ENCODE peak calls at places on chromosome 21, in ten cellular contexts. One of them, this sample, is unnamed.

GRCh38 chr21:26079376-26079775 is 91.2 kb downstream of the APP start:
- DNase-seq in GDM1: no peak
- DNase-seq in iPS-NIHi11: no peak
- DNase-seq in stimulated activated CD8-positive, alpha-beta memory T cell treated with anti-CD3 and anti-CD28 coated beads, Interleukin-15, amount 100 ng/mL, for 1 hour: no peak
- DNase-seq in pulmonary artery endothelial cell: no peak
- DNase-seq in nephron progenitor cell: no peak
- DNase-seq in SW480: no peak
- DNase-seq in CD8-positive, alpha-beta memory T cell: no peak
- DNase-seq in fibroblast of the aortic adventitia: no peak
- DNase-seq in WTC11: no peak
- DNase-seq in this sample: peak; percentile 58

GRCh38 chr21:27422435-27422834 is 455.5 kb upstream of the ADAMTS5 start:
- DNase-seq in GDM1: no peak
- DNase-seq in iPS-NIHi11: no peak
- DNase-seq in stimulated activated CD8-positive, alpha-beta memory T cell treated with anti-CD3 and anti-CD28 coated beads, Interleukin-15, amount 100 ng/mL, for 1 hour: no peak
- DNase-seq in pulmonary artery endothelial cell: no peak
- DNase-seq in nephron progenitor cell: no peak
- DNase-seq in SW480: no peak
- DNase-seq in CD8-positive, alpha-beta memory T cell: no peak
- DNase-seq in fibroblast of the aortic adventitia: peak; percentile 47
- DNase-seq in WTC11: no peak
- DNase-seq in this sample: peak; percentile 33

GRCh38 chr21:38806153-38806941 is 618 bp downstream of the ETS2 start:
- DNase-seq in GDM1: no peak
- DNase-seq in iPS-NIHi11: peak; percentile 43
- DNase-seq in stimulated activated CD8-positive, alpha-beta memory T cell treated with anti-CD3 and anti-CD28 coated beads, Interleukin-15, amount 100 ng/mL, for 1 hour: peak; percentile 3
- DNase-seq in pulmonary artery endothelial cell: no peak
- DNase-seq in nephron progenitor cell: peak; percentile 70
- DNase-seq in SW480: peak; percentile 23
- DNase-seq in CD8-positive, alpha-beta memory T cell: peak; percentile 49
- DNase-seq in fibroblast of the aortic adventitia: no peak
- DNase-seq in WTC11: peak; percentile 47
- DNase-seq in this sample: no peak

GRCh38 chr21:25974937-25975336 is 195.6 kb downstream of the APP start:
- DNase-seq in GDM1: no peak
- DNase-seq in iPS-NIHi11: no peak
- DNase-seq in stimulated activated CD8-positive, alpha-beta memory T cell treated with anti-CD3 and anti-CD28 coated beads, Interleukin-15, amount 100 ng/mL, for 1 hour: no peak
- DNase-seq in pulmonary artery endothelial cell: no peak
- DNase-seq in nephron progenitor cell: no peak
- DNase-seq in SW480: no peak
- DNase-seq in CD8-positive, alpha-beta memory T cell: no peak
- DNase-seq in fibroblast of the aortic adventitia: no peak
- DNase-seq in WTC11: no peak
- DNase-seq in this sample: no peak

GRCh38 chr21:23853796-23854379 is 1753.4 kb downstream of the MRPL39 start:
- DNase-seq in GDM1: no peak
- DNase-seq in iPS-NIHi11: peak; percentile 7
- DNase-seq in stimulated activated CD8-positive, alpha-beta memory T cell treated with anti-CD3 and anti-CD28 coated beads, Interleukin-15, amount 100 ng/mL, for 1 hour: no peak
- DNase-seq in pulmonary artery endothelial cell: no peak
- DNase-seq in nephron progenitor cell: no peak
- DNase-seq in SW480: peak; percentile 48
- DNase-seq in CD8-positive, alpha-beta memory T cell: peak; percentile 45
- DNase-seq in fibroblast of the aortic adventitia: peak; percentile 8
- DNase-seq in WTC11: no peak
- DNase-seq in this sample: peak; percentile 24

GRCh38 chr21:43740497-43741156 is 21.7 kb downstream of the PDXK start:
- DNase-seq in GDM1: no peak
- DNase-seq in iPS-NIHi11: peak; percentile 77
- DNase-seq in stimulated activated CD8-positive, alpha-beta memory T cell treated with anti-CD3 and anti-CD28 coated beads, Interleukin-15, amount 100 ng/mL, for 1 hour: no peak
- DNase-seq in pulmonary artery endothelial cell: no peak
- DNase-seq in nephron progenitor cell: peak; percentile 55
- DNase-seq in SW480: peak; percentile 85
- DNase-seq in CD8-positive, alpha-beta memory T cell: no peak
- DNase-seq in fibroblast of the aortic adventitia: no peak
- DNase-seq in WTC11: peak; percentile 63
- DNase-seq in this sample: peak; percentile 17

GRCh38 chr21:22941779-22942178 is 1943.6 kb downstream of the NCAM2 start:
- DNase-seq in GDM1: no peak
- DNase-seq in iPS-NIHi11: no peak
- DNase-seq in stimulated activated CD8-positive, alpha-beta memory T cell treated with anti-CD3 and anti-CD28 coated beads, Interleukin-15, amount 100 ng/mL, for 1 hour: no peak
- DNase-seq in pulmonary artery endothelial cell: no peak
- DNase-seq in nephron progenitor cell: no peak
- DNase-seq in SW480: no peak
- DNase-seq in CD8-positive, alpha-beta memory T cell: no peak
- DNase-seq in fibroblast of the aortic adventitia: no peak
- DNase-seq in WTC11: no peak
- DNase-seq in this sample: no peak

GRCh38 chr21:45644041-45644906 is 749 bp downstream of the PCBP3 start:
- DNase-seq in GDM1: peak; percentile 48
- DNase-seq in iPS-NIHi11: no peak
- DNase-seq in stimulated activated CD8-positive, alpha-beta memory T cell treated with anti-CD3 and anti-CD28 coated beads, Interleukin-15, amount 100 ng/mL, for 1 hour: no peak
- DNase-seq in pulmonary artery endothelial cell: no peak
- DNase-seq in nephron progenitor cell: peak; percentile 41
- DNase-seq in SW480: no peak
- DNase-seq in CD8-positive, alpha-beta memory T cell: no peak
- DNase-seq in fibroblast of the aortic adventitia: no peak
- DNase-seq in WTC11: no peak
- DNase-seq in this sample: peak; percentile 19

GRCh38 chr21:44304846-44305245 is 5.0 kb downstream of the PFKL start:
- DNase-seq in GDM1: peak; percentile 24
- DNase-seq in iPS-NIHi11: peak; percentile 65
- DNase-seq in stimulated activated CD8-positive, alpha-beta memory T cell treated with anti-CD3 and anti-CD28 coated beads, Interleukin-15, amount 100 ng/mL, for 1 hour: no peak
- DNase-seq in pulmonary artery endothelial cell: peak; percentile 10
- DNase-seq in nephron progenitor cell: peak; percentile 70
- DNase-seq in SW480: peak; percentile 36
- DNase-seq in CD8-positive, alpha-beta memory T cell: peak; percentile 41
- DNase-seq in fibroblast of the aortic adventitia: peak; percentile 46
- DNase-seq in WTC11: peak; percentile 43
- DNase-seq in this sample: peak; percentile 31

GRCh38 chr21:41634858-41635257 is 126.9 kb upstream of the TMPRSS2 start:
- DNase-seq in GDM1: no peak
- DNase-seq in iPS-NIHi11: no peak
- DNase-seq in stimulated activated CD8-positive, alpha-beta memory T cell treated with anti-CD3 and anti-CD28 coated beads, Interleukin-15, amount 100 ng/mL, for 1 hour: no peak
- DNase-seq in pulmonary artery endothelial cell: no peak
- DNase-seq in nephron progenitor cell: no peak
- DNase-seq in SW480: no peak
- DNase-seq in CD8-positive, alpha-beta memory T cell: no peak
- DNase-seq in fibroblast of the aortic adventitia: peak; percentile 75
- DNase-seq in WTC11: no peak
- DNase-seq in this sample: peak; percentile 63

GRCh38 chr21:35071347-35071746 is 22.2 kb upstream of the RUNX1 start:
- DNase-seq in GDM1: no peak
- DNase-seq in iPS-NIHi11: no peak
- DNase-seq in stimulated activated CD8-positive, alpha-beta memory T cell treated with anti-CD3 and anti-CD28 coated beads, Interleukin-15, amount 100 ng/mL, for 1 hour: no peak
- DNase-seq in pulmonary artery endothelial cell: no peak
- DNase-seq in nephron progenitor cell: no peak
- DNase-seq in SW480: no peak
- DNase-seq in CD8-positive, alpha-beta memory T cell: no peak
- DNase-seq in fibroblast of the aortic adventitia: no peak
- DNase-seq in WTC11: no peak
- DNase-seq in this sample: no peak